ENCODE peak calls at places on chromosomes 5 and 9, in five cellular contexts. U, M, S, Q and B are unnamed samples.

GRCh38 chr9:36050472-36050871 is 13.8 kb downstream of the RECK start:
- DNase-seq in Q (no peak), M (no peak), S (no peak), U (no peak), B (no peak)

GRCh38 chr5:95238560-95239325 is 46.2 kb downstream of the MCTP1 start:
- DNase-seq in Q (no peak), S (peak), U (peak), M (no peak), B (peak)

GRCh38 chr9:129290606-129291005 is 112.5 kb upstream of the IER5L start:
- DNase-seq in S (no peak), U (no peak), Q (no peak), M (no peak), B (no peak)

GRCh38 chr5:83831834-83832233 is 111.2 kb upstream of the HAPLN1 start:
- DNase-seq in Q (no peak), M (no peak), S (no peak), U (no peak), B (no peak)

GRCh38 chr9:12094051-12094450 is 599.1 kb upstream of the TYRP1 start:
- DNase-seq in U (no peak), Q (peak), S (no peak), M (no peak), B (no peak)

GRCh38 chr5:32790411-32790951 is 79.4 kb downstream of the NPR3 start:
- DNase-seq in S (no peak), M (no peak), U (no peak), Q (no peak), B (no peak)

GRCh38 chr5:93926831-93927600 is 185.6 kb upstream of the POU5F2 start:
- DNase-seq in Q (no peak), S (no peak), M (no peak), U (no peak), B (no peak)

GRCh38 chr5:108696951-108697715 is 50.6 kb upstream of the FER start:
- DNase-seq in M (no peak), Q (no peak), U (no peak), S (no peak), B (no peak)

GRCh38 chr9:119649205-119649604 is 280.0 kb upstream of the BRINP1 start:
- DNase-seq in S (no peak), M (no peak), U (no peak), Q (no peak), B (no peak)

GRCh38 chr9:134689320-134690181 is 47.9 kb downstream of the COL5A1 start:
- DNase-seq in M (no peak), S (peak), Q (no peak), U (peak), B (peak)

GRCh38 chr9:1184146-1184545 is 134.0 kb downstream of the DMRT2 start:
- DNase-seq in U (no peak), S (no peak), M (no peak), Q (no peak), B (no peak)

GRCh38 chr5:43305948-43306563 is 7.2 kb downstream of the HMGCS1 start:
- DNase-seq in Q (peak), U (peak), S (peak), M (no peak), B (peak)

GRCh38 chr5:117888688-117889087 is 1099.7 kb downstream of the DTWD2 start:
- DNase-seq in M (no peak), U (peak), S (peak), Q (no peak), B (no peak)

GRCh38 chr9:23587433-23587832 is 238.6 kb downstream of the ELAVL2 start:
- DNase-seq in Q (no peak), M (no peak), U (no peak), S (peak), B (no peak)

GRCh38 chr5:129103397-129103796 is 8.8 kb downstream of the ISOC1 start:
- DNase-seq in Q (no peak), M (no peak), U (no peak), S (no peak), B (no peak)

GRCh38 chr5:9370256-9370655 is 175.6 kb downstream of the SEMA5A start:
- DNase-seq in U (no peak), Q (no peak), M (no peak), S (no peak), B (no peak)

GRCh38 chr9:109001275-109001676 is 12.0 kb downstream of the CTNNAL1 start:
- DNase-seq in M (no peak), S (peak), Q (peak), U (no peak), B (peak)

GRCh38 chr5:43336159-43336558 is 22.9 kb upstream of the HMGCS1 start:
- DNase-seq in U (no peak), S (peak), M (no peak), Q (no peak), B (no peak)